ENCODE peak calls at places on chromosomes 3 and 15, in four cellular contexts. P is thoracic aorta, X is fibroblast of mammary gland, F is AG10803. C is an unnamed sample.

GRCh38 chr3:37862219-37862711 is 585 bp downstream of the CTDSPL start:
- DNase-seq in P (no peak), X (peak), F (peak), C (peak)

GRCh38 chr3:133371676-133372075 is 28.2 kb upstream of the BFSP2 start:
- DNase-seq in X (no peak), P (no peak), F (no peak), C (no peak)

GRCh38 chr3:12922881-12923431 is 81.6 kb upstream of the RPL32 start:
- DNase-seq in X (no peak), P (no peak), F (no peak), C (no peak)

GRCh38 chr3:144590854-144591253 is 619.2 kb downstream of the DIPK2A start:
- DNase-seq in F (peak), P (no peak), X (peak), C (peak)

GRCh38 chr15:76199106-76200082 is 111.9 kb downstream of the ETFA start:
- DNase-seq in X (peak), F (peak), P (peak), C (peak)

GRCh38 chr3:126356373-126357298 is 572 bp downstream of the KLF15 start:
- DNase-seq in X (peak), F (no peak), P (no peak), C (no peak)

GRCh38 chr3:192917508-192918274 is at the start of gene MB21D2:
- DNase-seq in F (peak), P (peak), X (peak), C (peak)

GRCh38 chr15:98441599-98441998 is 206.7 kb upstream of the IGF1R start:
- DNase-seq in X (no peak), P (no peak), F (no peak), C (no peak)

GRCh38 chr3:139263798-139264197 is 80.0 kb upstream of the MRPS22 start:
- DNase-seq in X (no peak), P (no peak), F (no peak), C (no peak)

GRCh38 chr3:174202561-174202960 is 656.6 kb upstream of the NAALADL2 start:
- DNase-seq in F (peak), P (no peak), X (peak), C (no peak)

GRCh38 chr3:42960781-42961180 is 18.3 kb upstream of the GASK1A start:
- DNase-seq in P (no peak), X (no peak), F (no peak), C (no peak)

GRCh38 chr3:42961633-42962032 is 17.5 kb upstream of the GASK1A start:
- DNase-seq in P (no peak), F (peak), X (peak), C (peak)

GRCh38 chr3:42960282-42960681 is 18.8 kb upstream of the GASK1A start:
- DNase-seq in P (no peak), X (peak), F (no peak), C (peak)

DNA sequence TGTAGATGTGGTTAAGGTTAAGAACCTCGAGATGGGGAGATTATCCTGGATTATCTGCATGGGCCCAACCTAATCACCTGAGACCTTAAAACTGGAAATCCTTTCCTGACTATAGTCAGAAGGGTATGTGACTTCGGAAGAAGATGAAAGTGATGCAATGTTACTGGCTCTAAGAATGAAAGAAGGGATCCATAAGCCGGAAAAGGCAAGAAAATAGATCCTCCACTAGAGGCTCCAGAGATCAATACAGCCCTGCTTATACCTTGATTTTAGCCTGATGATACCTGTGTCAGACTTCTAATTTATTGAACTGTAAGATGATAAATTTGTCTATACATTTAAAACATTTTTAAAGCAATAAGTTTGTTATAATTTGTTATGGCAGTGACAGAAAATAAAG is 21.5 kb upstream of the GASK1A start:
- DNase-seq in X (no peak), F (no peak), P (no peak), C (no peak)
- TF ChIP-seq CTCF in X (peak), F (no peak), P (no peak), C (peak)

DNA sequence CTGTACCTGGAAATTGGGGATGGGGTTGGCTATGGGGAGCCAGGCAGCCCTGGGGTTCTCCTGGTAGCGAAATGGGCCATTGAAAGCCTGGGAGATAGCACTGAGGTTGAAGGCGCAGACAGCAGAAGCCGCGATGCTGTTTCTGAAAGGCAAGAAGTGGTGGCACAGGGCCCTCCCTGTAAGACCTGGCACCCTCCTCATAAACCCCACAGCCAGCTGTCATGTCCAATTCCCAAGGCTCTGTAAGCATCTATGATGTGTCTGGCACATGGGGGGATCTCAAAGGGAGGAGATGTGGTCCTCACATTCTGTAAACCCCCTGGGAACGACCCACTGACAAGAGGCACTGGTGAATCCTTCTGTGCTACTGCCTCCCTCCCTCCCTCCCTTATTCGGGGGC is 104.0 kb downstream of the SEMA5B start:
- DNase-seq in F (no peak), P (no peak), X (no peak), C (no peak)
- H3K4me3 ChIP-seq in F (no peak), P (no peak), X (no peak), C (no peak)

DNA sequence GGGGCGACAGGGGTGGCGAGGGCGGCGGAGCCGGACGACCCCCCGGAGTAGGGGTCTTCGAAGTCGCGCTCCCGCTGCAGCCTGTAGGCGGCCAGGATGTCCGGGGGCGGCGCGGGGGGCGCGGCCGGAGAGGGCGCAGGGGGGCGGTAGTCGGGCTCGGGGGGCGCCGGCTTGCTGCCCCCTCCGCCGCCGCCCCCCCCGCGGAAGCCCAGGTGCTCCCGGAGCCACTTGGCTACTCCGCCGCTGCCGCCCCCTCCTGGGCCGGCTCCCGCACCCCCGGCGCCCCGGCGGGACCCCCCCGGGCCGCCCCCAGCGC is 230 bp downstream of the SHF start:
- DNase-seq in F (no peak), X (no peak), P (no peak), C (no peak)
- TF ChIP-seq CTCF in F (no peak), X (no peak), P (no peak), C (no peak)

DNA sequence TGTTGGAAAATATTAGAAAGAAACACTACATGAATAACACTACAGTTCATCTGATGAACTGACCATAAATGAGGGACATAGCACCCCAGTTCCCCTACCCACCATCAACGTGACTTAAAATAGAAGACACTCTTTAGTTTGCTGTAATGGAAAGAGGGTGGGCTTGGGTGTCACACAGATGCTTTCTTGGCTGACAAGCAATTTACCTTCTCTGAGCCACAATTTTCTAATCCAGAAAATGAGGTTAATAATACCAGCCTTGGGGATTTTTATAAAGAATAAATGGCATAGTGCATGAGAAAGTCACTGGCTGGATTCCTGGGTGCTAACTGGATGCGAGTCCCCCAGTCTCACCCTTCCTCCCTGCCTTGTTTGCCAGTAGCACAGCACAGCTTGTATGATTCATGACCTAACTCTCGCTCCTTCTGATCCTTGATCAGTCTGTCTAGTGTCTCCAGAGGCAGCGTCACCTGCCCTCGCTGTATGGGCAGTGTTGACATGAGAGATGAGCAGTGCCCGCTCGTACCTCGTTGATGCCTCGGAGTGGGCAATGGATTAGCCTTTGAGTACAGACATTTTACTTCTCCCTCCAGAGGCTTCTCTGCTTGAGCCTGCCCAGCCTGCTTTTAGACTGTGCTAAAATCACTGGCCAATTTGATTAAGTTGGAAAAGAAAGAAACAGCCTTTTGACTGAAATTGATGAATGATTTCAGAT is 569.2 kb downstream of the NTRK3 start:
- DNase-seq in X (no peak), F (no peak), P (no peak), C (no peak)
- H3K4me3 ChIP-seq in X (no peak), F (no peak), P (no peak), C (no peak)

DNA sequence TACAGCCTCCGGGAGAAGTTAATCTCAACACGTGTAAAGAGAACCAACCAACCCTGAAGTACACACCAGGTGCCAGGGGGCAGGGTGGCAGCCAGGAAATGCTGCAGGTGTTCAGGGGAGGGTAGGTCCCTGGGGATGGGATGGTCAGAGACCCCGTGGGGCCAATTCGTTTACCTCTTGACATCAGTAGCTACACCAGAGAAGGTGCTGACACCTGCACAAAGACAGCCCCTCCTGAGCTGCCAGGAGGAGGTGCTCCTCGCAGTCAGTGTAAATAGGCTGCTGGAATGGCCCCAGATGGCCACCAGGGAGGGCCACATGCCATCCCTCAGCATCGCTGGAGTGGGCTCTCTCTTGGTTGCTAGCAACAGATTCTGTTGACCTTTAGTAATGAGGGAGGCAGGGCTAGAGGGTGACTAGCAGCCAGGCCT is 52.8 kb downstream of the CORO2B start:
- DNase-seq in X (no peak), P (no peak), F (no peak), C (no peak)
- TF ChIP-seq CTCF in X (no peak), P (no peak), F (no peak), C (no peak)

GRCh38 chr3:71129611-71130515 is 453.7 kb downstream of the FOXP1 start:
- DNase-seq in P (no peak), X (peak), F (peak), C (no peak)

GRCh38 chr3:71128951-71129350 is 454.6 kb downstream of the FOXP1 start:
- DNase-seq in P (no peak), X (peak), F (no peak), C (no peak)

GRCh38 chr3:71125729-71126128 is 457.8 kb downstream of the FOXP1 start:
- DNase-seq in X (no peak), P (no peak), F (no peak), C (no peak)

GRCh38 chr3:71127463-71128243 is 455.9 kb downstream of the FOXP1 start:
- DNase-seq in P (no peak), X (peak), F (peak), C (no peak)

GRCh38 chr3:71127052-71127451 is 456.5 kb downstream of the FOXP1 start:
- DNase-seq in P (no peak), X (no peak), F (no peak), C (no peak)
- H3K4me3 ChIP-seq in P (peak), X (no peak), F (no peak), C (no peak)

DNA sequence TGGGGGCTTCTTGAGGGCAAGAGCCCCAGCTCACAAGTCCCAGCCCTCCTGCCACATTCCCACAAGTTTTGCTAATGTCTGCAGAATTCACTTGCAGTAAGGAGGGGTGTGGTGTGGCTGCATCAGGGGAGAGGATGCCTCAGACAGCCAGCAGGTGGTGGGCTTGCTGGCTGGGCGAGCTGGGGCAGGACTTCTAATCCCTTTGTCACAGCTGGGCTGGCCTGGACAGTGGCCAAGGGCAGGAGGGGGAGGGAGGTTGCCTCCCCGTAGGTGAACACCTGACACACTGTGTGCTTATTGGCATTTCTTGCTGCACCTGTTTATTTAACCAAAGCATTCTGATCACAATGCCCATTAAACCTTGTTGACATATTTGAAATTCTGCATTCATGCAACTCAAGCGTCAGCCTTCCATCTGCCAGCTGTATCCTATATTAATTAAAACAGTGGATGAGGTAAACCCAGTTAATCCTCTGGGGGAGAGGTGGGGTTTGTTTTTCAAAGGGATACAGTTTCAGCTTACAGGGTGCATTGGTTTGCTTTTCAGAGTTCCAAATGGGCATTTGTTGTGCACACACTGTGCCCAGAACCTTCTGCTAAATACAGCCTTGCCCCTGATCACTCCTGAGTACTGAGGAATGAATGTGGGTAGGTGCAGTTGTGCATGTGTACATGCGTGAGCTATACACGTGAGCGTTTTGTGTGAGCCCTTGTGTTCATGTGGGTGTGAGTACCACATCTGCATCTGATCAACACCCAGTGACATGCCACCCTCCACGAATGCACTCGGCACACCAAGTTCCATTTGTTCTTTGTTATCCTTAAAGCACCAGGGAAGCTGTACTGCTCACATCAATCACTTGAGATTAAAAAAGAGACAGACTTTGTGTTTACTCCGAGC is 268.7 kb downstream of the XXYLT1 start:
- DNase-seq in P (no peak), F (peak), X (peak), C (peak)
- TF ChIP-seq CTCF in P (no peak), F (peak), X (peak), C (peak)

GRCh38 chr3:185935465-185936263 is 2.1 kb downstream of the TRA2B start:
- DNase-seq in P (no peak), F (peak), X (no peak), C (no peak)

GRCh38 chr3:185931777-185932176 is 6.0 kb downstream of the TRA2B start:
- DNase-seq in P (no peak), F (no peak), X (no peak), C (no peak)

GRCh38 chr3:185934726-185935464 is 2.9 kb downstream of the TRA2B start:
- DNase-seq in F (no peak), P (no peak), X (peak), C (no peak)

GRCh38 chr3:185932213-185932612 is 5.6 kb downstream of the TRA2B start:
- DNase-seq in F (no peak), X (no peak), P (no peak), C (no peak)

GRCh38 chr3:185933374-185933950 is 4.4 kb downstream of the TRA2B start:
- DNase-seq in X (no peak), P (no peak), F (no peak), C (no peak)
- H3K4me3 ChIP-seq in X (peak), P (peak), F (peak), C (peak)

C was measured in epithelial cell of esophagus.